ENCODE peak calls at places on chromosome 12, in eight cellular contexts. T is AG04450; R is posterior cingulate gyrus; O is germinal center; B is OCI-LY7; V is cardiac muscle cell; Q is activated CD4-positive, alpha-beta T cell treated with anti-CD3 and anti-CD28 coated beads for 4 hours; E is T-helper 1 cell. H is an unnamed sample.

GRCh38 chr12:29164477-29165163 is 15.5 kb downstream of the FAR2 start:
- DNase-seq in E (no peak), T (no peak), V (peak), O (peak), Q (no peak), B (peak), R (no peak), H (peak)

GRCh38 chr12:117073611-117074010 is 25.6 kb downstream of the TESC start:
- DNase-seq in O (no peak), T (no peak), R (no peak), Q (no peak), V (no peak), B (no peak), E (no peak), H (no peak)

GRCh38 chr12:10392394-10392930 is 2.6 kb upstream of the KLRK1 start:
- DNase-seq in Q (no peak), B (peak), R (no peak), O (no peak), T (no peak), V (peak), E (no peak), H (peak)

GRCh38 chr12:15754233-15754632 is 35.0 kb downstream of the EPS8 start:
- DNase-seq in O (no peak), V (no peak), R (no peak), E (no peak), B (no peak), T (no peak), Q (no peak), H (no peak)

GRCh38 chr12:58302487-58303011 is 361.2 kb downstream of the ATP23 start:
- DNase-seq in E (no peak), V (peak), B (peak), T (no peak), O (no peak), R (no peak), Q (no peak), H (no peak)

GRCh38 chr12:54207539-54208267 is 18.9 kb upstream of the SMUG1 start:
- DNase-seq in O (peak), V (peak), Q (peak), R (no peak), E (peak), B (peak), T (no peak), H (peak)

GRCh38 chr12:98817779-98818178 is 172.7 kb downstream of the APAF1 start:
- DNase-seq in O (no peak), B (no peak), T (no peak), V (no peak), Q (no peak), R (no peak), E (no peak), H (no peak)

GRCh38 chr12:27246774-27247173 is 2.7 kb downstream of the STK38L start:
- DNase-seq in E (no peak), O (no peak), T (no peak), Q (no peak), R (no peak), V (no peak), B (no peak), H (no peak)

GRCh38 chr12:118034429-118035193 is 18.1 kb downstream of the RFC5 start:
- DNase-seq in O (no peak), V (peak), R (no peak), E (no peak), Q (no peak), T (peak), B (no peak), H (peak)

GRCh38 chr12:43338848-43339526 is 213.0 kb downstream of the ADAMTS20 start:
- DNase-seq in E (no peak), R (no peak), Q (no peak), B (no peak), O (no peak), V (peak), T (no peak), H (peak)

GRCh38 chr12:7645395-7646177 is 20.1 kb downstream of the APOBEC1 start:
- DNase-seq in O (peak), R (no peak), T (no peak), B (peak), Q (peak), E (no peak), V (peak), H (peak)

GRCh38 chr12:70739741-70740140 is 102.5 kb upstream of the PTPRB start:
- DNase-seq in O (no peak), R (no peak), B (no peak), T (no peak), V (no peak), Q (no peak), E (no peak), H (no peak)

GRCh38 chr12:105658389-105658788 is 327.9 kb downstream of the C12orf75 start:
- DNase-seq in Q (no peak), R (no peak), V (no peak), T (no peak), B (no peak), E (no peak), O (no peak), H (no peak)

GRCh38 chr12:54439096-54439495 is 20.0 kb upstream of the ITGA5 start:
- DNase-seq in B (no peak), Q (no peak), E (no peak), R (no peak), T (no peak), O (no peak), V (no peak), H (no peak)

GRCh38 chr12:112111931-112112330 is 3.3 kb upstream of the NAA25 start:
- DNase-seq in B (no peak), E (no peak), Q (no peak), R (no peak), V (no peak), O (no peak), T (no peak), H (no peak)

GRCh38 chr12:109302358-109302757 is 6.7 kb downstream of the FOXN4 start:
- DNase-seq in T (no peak), V (no peak), E (no peak), Q (no peak), R (no peak), O (peak), B (peak), H (peak)

H was measured in choroid plexus epithelial cell.